ENCODE peak calls at places on chromosome 21, in four cellular contexts. N is activated naive CD4-positive, alpha-beta T cell; F is HS-27A; L is CMK. W is an unnamed sample.

GRCh38 chr21:27192286-27192685 is 225.4 kb upstream of the ADAMTS5 start:
- DNase-seq in N (no peak), F (no peak), L (no peak), W (peak; percentile 69)

GRCh38 chr21:46452719-46453118 is 6.0 kb upstream of the DIP2A start:
- DNase-seq in N (no peak), F (no peak), L (no peak), W (no peak)

GRCh38 chr21:45383615-45384201 is 21.3 kb upstream of the COL18A1 start:
- DNase-seq in N (no peak), F (no peak), L (no peak), W (no peak)

GRCh38 chr21:33975548-33976081 is 60.0 kb upstream of the ATP5PO start:
- DNase-seq in N (no peak), F (peak; percentile 29), L (peak; percentile 71), W (peak; percentile 28)

GRCh38 chr21:34813266-34813886 is 144.6 kb downstream of the CLIC6 start:
- DNase-seq in N (no peak), F (no peak), L (no peak), W (peak; percentile 58)

GRCh38 chr21:42317341-42317741 is 2.1 kb upstream of the TFF3 start:
- DNase-seq in N (no peak), F (no peak), L (no peak), W (no peak)

GRCh38 chr21:33401617-33401967 is 1.6 kb upstream of the IFNGR2 start:
- DNase-seq in N (no peak), F (no peak), L (no peak), W (peak; percentile 48)

GRCh38 chr21:43921602-43921978 is 56.6 kb downstream of the AGPAT3 start:
- DNase-seq in N (no peak), F (no peak), L (no peak), W (no peak)

GRCh38 chr21:45996311-45997204 is 15.0 kb downstream of the COL6A1 start:
- DNase-seq in N (no peak), F (no peak), L (no peak), W (no peak)

GRCh38 chr21:33968082-33968997 is 52.7 kb upstream of the ATP5PO start:
- DNase-seq in N (no peak), F (peak; percentile 64), L (no peak), W (peak; percentile 29)

GRCh38 chr21:31190516-31190915 is 152.2 kb upstream of the KRTAP19-8 start:
- DNase-seq in N (no peak), F (no peak), L (no peak), W (no peak)

GRCh38 chr21:28263974-28264373 is 728.7 kb downstream of the LTN1 start:
- DNase-seq in N (no peak), F (no peak), L (no peak), W (no peak)

GRCh38 chr21:42703173-42703908 is 49.9 kb downstream of the PDE9A start:
- DNase-seq in N (no peak), F (no peak), L (no peak), W (no peak)

GRCh38 chr21:33238565-33239255 is 9.0 kb downstream of the IFNAR2 start:
- DNase-seq in N (no peak), F (no peak), L (no peak), W (no peak)

GRCh38 chr21:38780879-38781278 is 24.9 kb upstream of the ETS2 start:
- DNase-seq in N (no peak), F (no peak), L (no peak), W (no peak)

GRCh38 chr21:31354122-31354521 is 10.1 kb upstream of the TIAM1 start:
- DNase-seq in N (no peak), F (no peak), L (no peak), W (no peak)

GRCh38 chr21:44736291-44737004 is 25.1 kb upstream of the TSPEAR start:
- DNase-seq in N (no peak), F (no peak), L (no peak), W (no peak)

GRCh38 chr21:19648376-19648775 is 1244.8 kb upstream of the TMPRSS15 start:
- DNase-seq in N (no peak), F (peak; percentile 2), L (no peak), W (no peak)

GRCh38 chr21:31986035-31986856 is 113.4 kb downstream of the HUNK start:
- DNase-seq in N (no peak), F (no peak), L (no peak), W (no peak)

GRCh38 chr21:21039624-21040023 is 41.4 kb downstream of the NCAM2 start:
- DNase-seq in N (no peak), F (no peak), L (no peak), W (no peak)

GRCh38 chr21:32958288-32958992 is 67.3 kb upstream of the OLIG2 start:
- DNase-seq in N (no peak), F (no peak), L (no peak), W (no peak)

GRCh38 chr21:42066521-42066920 is 4.6 kb upstream of the UMODL1 start:
- DNase-seq in N (no peak), F (no peak), L (no peak), W (no peak)

GRCh38 chr21:15134711-15135110 is 69.9 kb upstream of the NRIP1 start:
- DNase-seq in N (no peak), F (no peak), L (no peak), W (no peak)

GRCh38 chr21:38651570-38651969 is 153.3 kb upstream of the ERG start:
- DNase-seq in N (no peak), F (no peak), L (no peak), W (no peak)

GRCh38 chr21:36543924-36544323 is 64.0 kb upstream of the CLDN14 start:
- DNase-seq in N (no peak), F (no peak), L (no peak), W (no peak)

GRCh38 chr21:45152265-45152746 is 77.9 kb downstream of the ADARB1 start:
- DNase-seq in N (no peak), F (no peak), L (peak; percentile 88), W (no peak)

GRCh38 chr21:29627905-29628304 is 311.9 kb downstream of the GRIK1 start:
- DNase-seq in N (no peak), F (no peak), L (no peak), W (no peak)

GRCh38 chr21:16476056-16476850 is 746.5 kb downstream of the USP25 start:
- DNase-seq in N (no peak), F (no peak), L (no peak), W (peak; percentile 34)

GRCh38 chr21:35197191-35197590 is 148.1 kb upstream of the RUNX1 start:
- DNase-seq in N (no peak), F (no peak), L (no peak), W (no peak)

GRCh38 chr21:43810505-43811261 is 21.3 kb downstream of the RRP1 start:
- DNase-seq in N (peak; percentile 85), F (peak; percentile 24), L (peak; percentile 88), W (peak; percentile 77)

GRCh38 chr21:26759731-26760130 is 85.5 kb downstream of the ADAMTS1 start:
- DNase-seq in N (no peak), F (no peak), L (no peak), W (no peak)

GRCh38 chr21:22044431-22044830 is 1046.2 kb downstream of the NCAM2 start:
- DNase-seq in N (no peak), F (no peak), L (no peak), W (no peak)

GRCh38 chr21:41895643-41896493 is 16.7 kb upstream of the PRDM15 start:
- DNase-seq in N (no peak), F (no peak), L (peak; percentile 85), W (no peak)

GRCh38 chr21:31409849-31410762 is 66.0 kb upstream of the TIAM1 start:
- DNase-seq in N (no peak), F (no peak), L (no peak), W (no peak)

GRCh38 chr21:42151148-42152074 is 67.5 kb upstream of the ABCG1 start:
- DNase-seq in N (no peak), F (no peak), L (no peak), W (no peak)

GRCh38 chr21:41957991-41958766 is 4.4 kb upstream of the C2CD2 start:
- DNase-seq in N (no peak), F (peak; percentile 77), L (no peak), W (peak; percentile 72)

GRCh38 chr21:44051462-44051941 is 39.4 kb downstream of the TRAPPC10 start:
- DNase-seq in N (no peak), F (no peak), L (no peak), W (no peak)

GRCh38 chr21:20010691-20011200 is 987.5 kb upstream of the NCAM2 start:
- DNase-seq in N (no peak), F (no peak), L (no peak), W (no peak)

W was measured in adipocyte.